ENCODE peak calls at places on chromosomes 4 and X, in seven cellular contexts. M is SK-N-SH, C is H1, G is HCT116, Q is HepG2, J is K562, S is GM12878. E is an unnamed sample.

GRCh38 chr4:7172508-7172907 is 19.8 kb upstream of the SORCS2 start:
- DNase-seq in M (no peak), C (no peak), G (no peak), Q (no peak), J (no peak), S (no peak), E (no peak)

GRCh38 chr4:1045193-1045594 is 33.8 kb downstream of the FGFRL1 start:
- DNase-seq in M (no peak), C (no peak), G (no peak), Q (no peak), J (no peak), S (no peak), E (no peak)

GRCh38 chrX:71056857-71057256 is 11.3 kb downstream of the SNX12 start:
- DNase-seq in M (no peak), C (no peak), G (no peak), Q (no peak), J (no peak), S (no peak), E (no peak)

GRCh38 chr4:61532324-61532723 is 332.2 kb downstream of the ADGRL3 start:
- DNase-seq in M (no peak), C (no peak), G (no peak), Q (no peak), J (no peak), S (no peak), E (no peak)

GRCh38 chr4:186765673-186766546 is 42.3 kb upstream of the FAT1 start:
- DNase-seq in M (no peak), C (no peak), G (peak; percentile 23), Q (peak; percentile 98), J (peak; percentile 44), S (no peak), E (no peak)

GRCh38 chr4:8303081-8303480 is 33.5 kb downstream of the HTRA3 start:
- DNase-seq in M (no peak), C (peak; percentile 20), G (no peak), Q (no peak), J (no peak), S (no peak), E (no peak)

GRCh38 chrX:24619647-24620046 is 27.5 kb downstream of the PCYT1B start:
- DNase-seq in M (peak; percentile 14), C (no peak), G (no peak), Q (peak; percentile 36), J (no peak), S (no peak), E (no peak)

GRCh38 chr4:7464259-7464655 is 29.5 kb upstream of the PSAPL1 start:
- DNase-seq in M (no peak), C (no peak), G (no peak), Q (no peak), J (no peak), S (no peak), E (no peak)

GRCh38 chr4:41692717-41693345 is 55.7 kb downstream of the PHOX2B start:
- DNase-seq in M (peak; percentile 45), C (peak; percentile 72), G (peak; percentile 46), Q (peak; percentile 30), J (peak; percentile 61), S (no peak), E (peak; percentile 2)

GRCh38 chrX:107659768-107660167 is 31.5 kb downstream of the PRPS1 start:
- DNase-seq in M (peak; percentile 32), C (no peak), G (no peak), Q (peak; percentile 9), J (peak; percentile 51), S (no peak), E (peak; percentile 48)

GRCh38 chrX:74519870-74520269 is 94.6 kb downstream of the RLIM start:
- DNase-seq in M (no peak), C (no peak), G (no peak), Q (no peak), J (no peak), S (no peak), E (no peak)

GRCh38 chrX:74510401-74510800 is 89.1 kb downstream of the SLC16A2 start:
- DNase-seq in M (no peak), C (no peak), G (no peak), Q (no peak), J (no peak), S (peak; percentile 19), E (no peak)

GRCh38 chrX:74511704-74512103 is 90.4 kb downstream of the SLC16A2 start:
- DNase-seq in M (no peak), C (no peak), G (no peak), Q (no peak), J (no peak), S (no peak), E (no peak)

GRCh38 chrX:74509989-74510388 is 88.7 kb downstream of the SLC16A2 start:
- DNase-seq in M (no peak), C (no peak), G (no peak), Q (no peak), J (no peak), S (no peak), E (no peak)

DNA sequence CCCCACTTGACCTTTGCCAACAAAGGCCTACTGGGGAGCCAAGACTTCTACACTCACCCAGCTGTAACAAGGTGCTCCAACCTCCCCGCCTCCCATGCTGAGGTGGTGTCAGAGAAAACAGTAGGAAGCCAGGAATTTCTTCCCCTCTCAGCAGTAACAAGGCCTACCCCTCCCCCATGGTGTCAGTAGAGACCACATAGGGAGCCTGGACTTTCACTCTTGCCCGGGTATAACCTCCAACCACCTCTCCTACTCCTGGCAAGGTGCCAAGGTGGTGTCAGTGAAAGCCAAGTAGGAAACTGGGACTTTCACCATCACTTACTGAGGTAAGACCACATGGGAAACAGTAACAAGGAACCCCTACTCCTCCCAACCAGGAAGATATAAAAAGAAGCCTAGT is 93.1 kb downstream of the SLC16A2 start:
- DNase-seq in M (no peak), C (no peak), G (no peak), Q (peak; percentile 2), J (no peak), S (no peak), E (no peak)
- TF ChIP-seq JUND in M (no peak), C (no peak), G (no peak), Q (no peak), J (no peak), S (no peak), E (no peak)

GRCh38 chr4:140254656-140255299 is 100.8 kb upstream of the MAML3 start:
- DNase-seq in M (no peak), C (no peak), G (no peak), Q (no peak), J (no peak), S (no peak), E (no peak)
- TF ChIP-seq JUND in M (no peak), C (no peak), G (no peak), Q (no peak), J (no peak), S (no peak), E (no peak)

DNA sequence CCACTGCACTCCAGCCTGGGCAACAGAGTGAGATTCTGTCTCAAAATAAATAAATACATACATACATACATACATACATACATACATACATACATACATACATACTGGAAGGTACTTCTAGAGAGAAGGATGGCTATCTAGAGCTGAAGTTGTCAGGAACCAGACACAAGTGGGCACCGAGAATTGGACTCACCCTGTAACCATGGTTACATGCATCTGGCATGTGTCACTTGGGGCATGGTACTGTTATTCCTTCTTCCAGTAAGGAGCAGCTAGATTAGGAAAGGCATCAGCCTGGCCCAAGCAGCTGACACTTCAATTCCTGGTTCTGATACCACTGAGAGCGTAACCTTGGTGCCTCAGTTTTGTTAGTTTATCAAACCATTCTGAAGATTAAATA is 127.1 kb downstream of the SH3KBP1 start:
- DNase-seq in M (peak; percentile 12), C (no peak), G (no peak), Q (no peak), J (no peak), S (no peak), E (no peak)
- TF ChIP-seq JUND in M (no peak), C (no peak), G (no peak), Q (no peak), J (no peak), S (no peak), E (no peak)

DNA sequence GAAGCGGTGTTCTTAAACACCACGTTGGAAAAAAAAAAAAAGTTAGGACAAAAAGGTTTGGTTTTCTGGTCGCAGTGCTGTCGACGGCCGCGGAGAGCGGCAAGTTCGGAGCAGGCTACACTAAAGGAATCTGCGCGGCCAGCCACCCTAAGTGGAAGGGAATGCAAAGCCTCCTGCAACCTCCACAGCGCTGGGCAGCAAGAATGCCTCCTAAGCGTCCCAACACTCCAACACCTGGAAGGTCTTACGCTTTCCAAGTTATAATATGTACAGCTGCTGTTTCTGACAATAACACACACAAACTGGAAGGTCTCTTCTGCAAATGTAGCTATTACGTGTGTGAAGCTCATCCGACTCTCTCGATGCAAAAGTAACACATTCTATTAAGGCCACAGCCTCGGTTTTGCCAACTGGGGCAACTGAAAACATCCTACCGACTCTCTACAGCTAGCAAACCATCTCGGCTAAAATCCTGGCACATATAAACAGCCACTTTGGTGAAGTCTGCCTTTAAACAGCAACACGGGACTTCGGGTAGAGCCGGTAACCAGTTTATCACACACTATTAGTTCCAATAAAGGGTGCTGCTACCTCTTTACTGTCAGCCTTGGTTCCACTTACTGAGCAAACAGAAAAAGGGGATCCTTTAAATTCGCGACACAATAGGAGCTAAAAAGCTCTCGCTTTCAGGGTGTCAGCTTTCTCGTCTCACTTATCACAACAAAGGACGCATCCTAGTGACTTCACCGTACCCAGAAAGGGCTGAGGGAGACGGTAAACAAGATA is 900 bp downstream of the SMIM14 start:
- DNase-seq in M (peak; percentile 54), C (peak; percentile 55), G (peak; percentile 21), Q (peak; percentile 64), J (peak; percentile 68), S (no peak), E (no peak)
- TF ChIP-seq JUND in M (no peak), C (no peak), G (no peak), Q (no peak), J (no peak), S (no peak), E (no peak)

GRCh38 chr4:38324861-38325451 is 339.0 kb upstream of the KLF3 start:
- DNase-seq in M (no peak), C (no peak), G (no peak), Q (no peak), J (no peak), S (no peak), E (no peak)

GRCh38 chr4:38323141-38323634 is 340.8 kb upstream of the KLF3 start:
- DNase-seq in M (no peak), C (no peak), G (no peak), Q (no peak), J (peak; percentile 49), S (no peak), E (no peak)

GRCh38 chr4:38320833-38321232 is 343.2 kb upstream of the KLF3 start:
- DNase-seq in M (no peak), C (no peak), G (no peak), Q (no peak), J (no peak), S (no peak), E (no peak)

GRCh38 chr4:38320349-38320707 is 343.7 kb upstream of the KLF3 start:
- DNase-seq in M (no peak), C (no peak), G (no peak), Q (no peak), J (no peak), S (no peak), E (no peak)

DNA sequence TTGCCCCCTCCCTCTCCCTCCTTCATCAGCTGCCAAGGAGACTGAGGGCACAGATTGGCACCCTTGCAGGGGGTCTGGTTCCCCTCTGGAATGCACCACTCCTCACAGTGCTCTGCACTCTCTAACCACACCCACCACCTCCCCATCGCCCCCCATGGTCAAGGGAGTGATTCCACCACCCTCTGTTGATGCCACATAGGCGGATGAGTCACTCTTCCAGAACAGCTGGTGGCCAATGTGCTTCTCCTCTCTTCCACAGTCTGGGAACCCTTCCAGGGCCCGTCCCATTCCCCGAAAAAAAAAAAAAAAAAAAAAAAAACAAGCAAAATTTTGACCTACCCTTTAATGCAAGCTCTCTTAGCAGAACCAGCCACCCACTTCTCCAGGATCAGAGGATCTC is 341.3 kb upstream of the KLF3 start:
- DNase-seq in M (no peak), C (no peak), G (no peak), Q (no peak), J (peak; percentile 44), S (no peak), E (no peak)
- TF ChIP-seq JUND in M (no peak), C (no peak), G (no peak), Q (no peak), J (peak; percentile 59), S (no peak), E (no peak)